ENCODE peak calls at places on chromosomes 7 and 10, in eight cellular contexts. J, I, U, Z, R, Y, D and P are unnamed samples.

GRCh38 chr10:42990016-42990720 is 86.7 kb upstream of the RET start:
- DNase-seq in D (no peak), I (no peak), Z (no peak), J (no peak), R (no peak), Y (no peak), U (no peak), P (no peak)

GRCh38 chr10:70137135-70137534 is 4.5 kb upstream of the AIFM2 start:
- DNase-seq in R (no peak), U (no peak), Z (no peak), Y (no peak), I (no peak), D (no peak), J (no peak), P (no peak)

GRCh38 chr10:103480521-103480920 is 1.5 kb upstream of the CALHM3 start:
- DNase-seq in D (no peak), I (no peak), Z (no peak), R (no peak), J (no peak), U (no peak), Y (no peak), P (no peak)

GRCh38 chr7:41711283-41712064 is 8.6 kb upstream of the INHBA start:
- DNase-seq in U (no peak), D (no peak), Z (no peak), I (no peak), J (peak; percentile 37), R (no peak), Y (no peak), P (no peak)

GRCh38 chr10:28970231-28970630 is 292.9 kb downstream of the BAMBI start:
- DNase-seq in R (no peak), U (no peak), J (no peak), Y (no peak), D (no peak), I (no peak), Z (no peak), P (no peak)

GRCh38 chr10:132774179-132774904 is 11.6 kb downstream of the NKX6-2 start:
- DNase-seq in Z (no peak), D (no peak), I (no peak), J (peak; percentile 50), Y (no peak), U (no peak), R (no peak), P (no peak)

GRCh38 chr10:114623661-114624294 is 34.3 kb downstream of the ABLIM1 start:
- DNase-seq in Y (no peak), R (no peak), I (no peak), D (peak; percentile 66), J (no peak), Z (no peak), U (no peak), P (no peak)

GRCh38 chr7:6012355-6013104 is 3.5 kb downstream of the AIMP2 start:
- DNase-seq in J (peak; percentile 63), R (no peak), I (no peak), D (no peak), Z (no peak), Y (no peak), U (no peak), P (no peak)

GRCh38 chr10:109889867-109890266 is 33.4 kb downstream of the XPNPEP1 start:
- DNase-seq in I (no peak), D (no peak), J (no peak), R (no peak), Z (no peak), Y (no peak), U (no peak), P (no peak)

GRCh38 chr10:26215923-26216576 is 524 bp upstream of the GAD2 start:
- DNase-seq in D (no peak), J (no peak), R (peak; percentile 76), U (no peak), Y (no peak), I (peak; percentile 12), Z (peak; percentile 78), P (no peak)

GRCh38 chr7:157300406-157300770 is 36.4 kb upstream of the DNAJB6 start:
- DNase-seq in R (no peak), Z (no peak), Y (no peak), J (no peak), U (no peak), I (no peak), D (no peak), P (no peak)

GRCh38 chr7:3552499-3552898 is 251.4 kb downstream of the SDK1 start:
- DNase-seq in R (no peak), Y (no peak), U (no peak), Z (no peak), J (no peak), D (no peak), I (no peak), P (no peak)

GRCh38 chr7:128112781-128113221 is 81.6 kb upstream of the LRRC4 start:
- DNase-seq in J (peak; percentile 16), Y (no peak), I (no peak), Z (no peak), R (no peak), U (no peak), D (no peak), P (no peak)

GRCh38 chr10:69600761-69601330 is 27.6 kb upstream of the NEUROG3 start:
- DNase-seq in I (no peak), Z (no peak), R (no peak), J (no peak), Y (no peak), U (no peak), D (no peak), P (no peak)

GRCh38 chr10:86254526-86255174 is 111.9 kb downstream of the GRID1 start:
- DNase-seq in J (no peak), U (no peak), I (no peak), D (no peak), R (no peak), Y (no peak), Z (peak; percentile 55), P (peak; percentile 32)

GRCh38 chr10:63409465-63410027 is 56.2 kb downstream of the JMJD1C start:
- DNase-seq in I (no peak), Y (no peak), Z (no peak), R (no peak), D (peak; percentile 11), J (no peak), U (no peak), P (no peak)

GRCh38 chr10:79359816-79360498 is 12.7 kb downstream of the PPIF start:
- DNase-seq in D (no peak), Z (no peak), I (no peak), J (no peak), R (no peak), Y (no peak), U (no peak), P (no peak)

GRCh38 chr10:12875100-12875499 is 126.4 kb downstream of the CCDC3 start:
- DNase-seq in J (no peak), Y (no peak), D (no peak), Z (no peak), U (no peak), R (peak; percentile 62), I (no peak), P (no peak)

GRCh38 chr7:26624839-26625238 is 239.6 kb downstream of the SKAP2 start:
- DNase-seq in J (no peak), Z (no peak), U (no peak), I (no peak), D (no peak), Y (no peak), R (no peak), P (no peak)

GRCh38 chr10:110057461-110057860 is 49.7 kb downstream of the ADD3 start:
- DNase-seq in D (no peak), U (no peak), J (no peak), Z (no peak), R (no peak), Y (no peak), I (no peak), P (no peak)

GRCh38 chr10:3206516-3207157 is 34.1 kb upstream of the PITRM1 start:
- DNase-seq in Z (no peak), I (no peak), R (no peak), U (no peak), D (no peak), J (no peak), Y (no peak), P (no peak)

GRCh38 chr7:113698556-113699220 is 220.1 kb downstream of the PPP1R3A start:
- DNase-seq in U (no peak), D (peak; percentile 0), Z (no peak), I (no peak), R (peak; percentile 52), Y (no peak), J (no peak), P (no peak)

GRCh38 chr7:80900583-80901576 is 18.0 kb downstream of the SEMA3C start:
- DNase-seq in R (no peak), I (no peak), J (no peak), Z (no peak), U (no peak), Y (no peak), D (peak; percentile 22), P (no peak)

GRCh38 chr7:91843831-91844230 is 36.7 kb downstream of the MTERF1 start:
- DNase-seq in I (no peak), U (no peak), D (no peak), J (no peak), R (no peak), Y (no peak), Z (no peak), P (no peak)

GRCh38 chr10:116612107-116612506 is 8.6 kb upstream of the PNLIPRP2 start:
- DNase-seq in J (no peak), Z (no peak), Y (no peak), I (no peak), R (no peak), D (no peak), U (no peak), P (no peak)

GRCh38 chr10:43070121-43071085 is 6.5 kb upstream of the RET start:
- DNase-seq in R (no peak), J (no peak), Y (no peak), U (no peak), D (no peak), I (no peak), Z (peak; percentile 64), P (no peak)